ENCODE peak calls at places on chromosomes 13 and 19, in four cellular contexts. T, E, C and O are unnamed samples.

GRCh38 chr19:1122021-1122971 is 18.5 kb downstream of the GPX4 start:
- DNase-seq in T (no peak), E (no peak), C (no peak), O (no peak)

GRCh38 chr13:50116430-50116973 is 101.3 kb downstream of the KCNRG start:
- DNase-seq in T (no peak), E (no peak), C (no peak), O (no peak)

GRCh38 chr13:30364876-30365275 is 57.4 kb upstream of the UBE2L5 start:
- DNase-seq in T (no peak), E (no peak), C (no peak), O (peak; percentile 32)

GRCh38 chr19:46365561-46365960 is 18.7 kb downstream of the PPP5C start:
- DNase-seq in T (no peak), E (no peak), C (no peak), O (no peak)

GRCh38 chr13:47126432-47126831 is 229.6 kb upstream of the HTR2A start:
- DNase-seq in T (no peak), E (no peak), C (no peak), O (peak; percentile 21)

GRCh38 chr19:676343-677105 is at the start of gene FSTL3:
- DNase-seq in T (no peak), E (no peak), C (no peak), O (no peak)

GRCh38 chr19:37227996-37228395 is 10.0 kb downstream of the ZNF383 start:
- DNase-seq in T (no peak), E (no peak), C (no peak), O (no peak)

GRCh38 chr13:25130944-25131343 is 35.0 kb downstream of the PABPC3 start:
- DNase-seq in T (no peak), E (no peak), C (no peak), O (no peak)

GRCh38 chr19:8396563-8397203 is 6.5 kb downstream of the RAB11B start:
- DNase-seq in T (peak; percentile 71), E (peak; percentile 61), C (peak; percentile 85), O (peak; percentile 49)

GRCh38 chr13:51218691-51219090 is 3.5 kb upstream of the FAM124A start:
- DNase-seq in T (no peak), E (no peak), C (no peak), O (peak; percentile 17)

GRCh38 chr13:23510979-23511735 is 59.1 kb upstream of the TNFRSF19 start:
- DNase-seq in T (no peak), E (no peak), C (no peak), O (peak; percentile 35)

GRCh38 chr13:90238433-90238832 is 1109.1 kb upstream of the MIR17HG start:
- DNase-seq in T (no peak), E (no peak), C (no peak), O (no peak)

GRCh38 chr19:45650722-45651121 is 11.5 kb upstream of the EML2 start:
- DNase-seq in T (no peak), E (no peak), C (no peak), O (no peak)

GRCh38 chr19:45779231-45780145 is 2.8 kb downstream of the DMPK start:
- DNase-seq in T (peak; percentile 78), E (peak; percentile 93), C (peak; percentile 94), O (peak; percentile 38)

GRCh38 chr19:15621801-15622200 is 6.8 kb downstream of the CYP4F8 start:
- DNase-seq in T (no peak), E (peak; percentile 9), C (no peak), O (no peak)

GRCh38 chr19:38317104-38317612 is 1.4 kb upstream of the YIF1B start:
- DNase-seq in T (no peak), E (no peak), C (no peak), O (no peak)

GRCh38 chr19:31364956-31365355 is 15.7 kb upstream of the TSHZ3 start:
- DNase-seq in T (no peak), E (no peak), C (no peak), O (no peak)

GRCh38 chr19:13095934-13096890 is 6.4 kb downstream of the LYL1 start:
- DNase-seq in T (no peak), E (no peak), C (no peak), O (no peak)

GRCh38 chr13:99969934-99970760 is 1.4 kb downstream of the ZIC5 start:
- DNase-seq in T (no peak), E (no peak), C (no peak), O (no peak)

GRCh38 chr19:34962945-34963530 is 991 bp downstream of the ZNF792 start:
- DNase-seq in T (no peak), E (no peak), C (no peak), O (peak; percentile 24)

GRCh38 chr13:48446454-48446853 is 33.5 kb upstream of the LPAR6 start:
- DNase-seq in T (no peak), E (no peak), C (no peak), O (peak; percentile 89)

GRCh38 chr19:6423499-6424189 is 967 bp downstream of the KHSRP start:
- DNase-seq in T (no peak), E (no peak), C (no peak), O (peak; percentile 80)

GRCh38 chr19:53883741-53884140 is 1.7 kb downstream of the PRKCG start:
- DNase-seq in T (no peak), E (no peak), C (no peak), O (no peak)

GRCh38 chr19:53883231-53883661 is 1.2 kb downstream of the PRKCG start:
- DNase-seq in T (no peak), E (no peak), C (no peak), O (no peak)

GRCh38 chr19:53880716-53881481 is 1.1 kb upstream of the PRKCG start:
- DNase-seq in T (no peak), E (no peak), C (no peak), O (no peak)

GRCh38 chr19:53882391-53883050 is 524 bp downstream of the PRKCG start:
- DNase-seq in T (no peak), E (no peak), C (no peak), O (no peak)

DNA sequence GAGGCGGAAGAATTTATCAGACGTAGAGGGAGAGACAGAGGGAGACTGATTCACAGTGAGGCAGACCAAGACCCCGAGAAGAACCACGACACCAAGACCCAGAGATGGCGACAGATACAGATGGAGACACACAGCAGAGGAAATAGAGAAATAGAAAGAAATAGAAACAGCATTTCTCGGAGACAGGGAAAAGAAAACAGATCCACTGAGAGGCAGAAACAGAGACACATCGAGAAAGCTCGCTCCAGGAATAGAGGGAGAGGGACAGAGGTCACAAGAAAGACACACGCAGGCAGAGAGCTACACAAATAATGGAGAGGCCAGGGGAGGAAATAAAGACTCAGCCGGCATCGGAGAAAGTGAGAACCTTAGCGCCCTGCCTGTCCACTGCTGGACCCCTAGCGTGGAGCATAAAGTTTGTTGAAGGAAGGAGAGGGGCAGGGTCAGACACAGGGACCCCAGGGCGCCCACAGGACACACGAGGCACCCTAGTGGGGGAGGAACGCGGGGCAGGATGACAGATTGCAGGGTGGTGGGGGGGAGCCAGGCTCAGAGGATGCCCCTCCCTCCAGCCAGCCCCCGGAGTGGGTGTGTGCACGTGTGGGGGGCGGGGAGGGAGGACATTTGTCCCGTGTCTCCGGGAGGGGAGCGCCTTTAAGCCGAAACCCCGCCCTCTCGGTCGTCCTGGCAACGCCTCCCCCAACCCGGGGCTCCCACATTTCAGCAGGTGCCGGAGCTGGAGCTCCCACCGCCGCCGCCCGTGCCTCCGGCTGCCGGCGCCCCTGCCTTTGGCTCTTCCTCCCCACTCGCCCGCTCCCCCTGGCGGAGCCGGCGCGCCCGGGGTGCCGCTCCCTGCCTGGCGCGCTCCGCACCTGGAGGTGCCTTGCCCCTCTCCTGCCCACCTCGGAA is at the start of gene PRKCG:
- DNase-seq in T (peak; percentile 29), E (peak; percentile 31), C (peak; percentile 74), O (peak; percentile 59)
- TF ChIP-seq CTCF in T (peak; percentile 71), E (peak; percentile 16), C (peak; percentile 50), O (peak; percentile 48)

GRCh38 chr19:18425515-18426415 is 6.6 kb downstream of the SSBP4 start:
- DNase-seq in T (peak; percentile 78), E (no peak), C (no peak), O (peak; percentile 90)
- TF ChIP-seq CTCF in T (peak; percentile 37), E (no peak), C (no peak), O (no peak)

GRCh38 chr13:112969692-112970338 is 801 bp downstream of the MCF2L start:
- DNase-seq in T (no peak), E (no peak), C (no peak), O (no peak)

GRCh38 chr13:112968910-112969691 is at the start of gene MCF2L:
- DNase-seq in T (peak; percentile 46), E (peak; percentile 41), C (peak; percentile 81), O (peak; percentile 37)

GRCh38 chr13:112967666-112968379 is 1.2 kb upstream of the MCF2L start:
- DNase-seq in T (no peak), E (no peak), C (peak; percentile 36), O (no peak)

GRCh38 chr13:112966776-112967175 is 2.2 kb upstream of the MCF2L start:
- DNase-seq in T (no peak), E (no peak), C (peak; percentile 54), O (no peak)

DNA sequence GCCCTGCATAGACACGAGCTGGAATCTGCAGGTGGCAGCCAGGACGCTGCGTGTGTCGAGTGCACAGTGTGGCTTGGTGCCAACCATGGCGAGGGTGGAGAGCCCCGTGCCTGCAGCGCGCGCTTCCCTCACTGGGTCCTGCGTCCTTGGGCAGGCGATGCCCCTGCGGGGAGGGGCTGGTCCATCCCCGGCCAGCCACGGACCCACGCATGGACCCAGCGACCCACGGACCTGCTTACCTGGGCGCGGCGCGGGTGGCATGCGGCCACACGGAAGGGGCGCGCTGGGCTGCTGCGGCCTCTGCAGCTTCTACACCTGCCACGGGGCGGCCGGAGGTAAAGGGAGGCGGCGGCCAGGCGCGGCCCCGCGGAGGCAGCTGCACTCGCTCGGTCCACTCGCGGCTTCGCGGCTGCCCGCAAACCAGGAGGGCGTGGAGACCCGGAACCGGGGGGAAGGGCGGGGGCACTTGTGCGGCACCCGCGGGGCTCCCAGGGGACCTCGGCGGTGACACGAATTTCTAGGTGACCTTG is 569 bp upstream of the MCF2L start:
- DNase-seq in T (peak; percentile 55), E (peak; percentile 69), C (peak; percentile 85), O (no peak)
- TF ChIP-seq CTCF in T (peak; percentile 27), E (no peak), C (no peak), O (no peak)

GRCh38 chr13:106756446-106756845 is 188.5 kb upstream of the ARGLU1 start:
- DNase-seq in T (no peak), E (no peak), C (no peak), O (no peak)
- TF ChIP-seq CTCF in T (peak; percentile 40), E (no peak), C (no peak), O (no peak)

GRCh38 chr19:43504426-43505185 is at the start of gene PHLDB3:
- DNase-seq in T (no peak), E (peak; percentile 29), C (peak; percentile 71), O (no peak)

GRCh38 chr19:43502419-43502976 is 2.0 kb downstream of the PHLDB3 start:
- DNase-seq in T (no peak), E (no peak), C (no peak), O (no peak)

GRCh38 chr19:43505186-43505456 is 575 bp upstream of the PHLDB3 start:
- DNase-seq in T (no peak), E (no peak), C (no peak), O (no peak)

GRCh38 chr19:43501661-43502418 is 2.7 kb downstream of the PHLDB3 start:
- DNase-seq in T (no peak), E (no peak), C (no peak), O (no peak)

GRCh38 chr19:43503501-43504425 is 783 bp downstream of the PHLDB3 start:
- DNase-seq in T (peak; percentile 98), E (peak; percentile 94), C (peak; percentile 95), O (peak; percentile 87)
- TF ChIP-seq CTCF in T (no peak), E (no peak), C (no peak), O (no peak)